ENCODE peak calls at places on chromosomes 5 and 9, in five cellular contexts. Y is transverse colon, B is GM12892, K is H1, R is HL-60. J is an unnamed sample.

GRCh38 chr9:1100945-1101344 is 50.8 kb downstream of the DMRT2 start:
- DNase-seq in Y (peak; percentile 50), B (no peak), K (peak; percentile 74), R (no peak), J (no peak)

GRCh38 chr5:124746916-124747769 is 704 bp upstream of the ZNF608 start:
- DNase-seq in Y (peak; percentile 83), B (no peak), K (peak; percentile 71), R (no peak), J (no peak)

GRCh38 chr9:19922476-19923118 is 133.8 kb upstream of the SLC24A2 start:
- DNase-seq in Y (no peak), B (no peak), K (no peak), R (no peak), J (no peak)

GRCh38 chr5:170109059-170110031 is 3.6 kb downstream of the FOXI1 start:
- DNase-seq in Y (no peak), B (no peak), K (no peak), R (no peak), J (no peak)

GRCh38 chr9:126081746-126082145 is 244.9 kb upstream of the MVB12B start:
- DNase-seq in Y (no peak), B (no peak), K (no peak), R (no peak), J (no peak)

GRCh38 chr5:89353837-89354551 is 471.0 kb upstream of the MEF2C start:
- DNase-seq in Y (no peak), B (no peak), K (no peak), R (no peak), J (no peak)

GRCh38 chr9:137370865-137371520 is 52.0 kb downstream of the EXD3 start:
- DNase-seq in Y (no peak), B (no peak), K (peak; percentile 56), R (no peak), J (no peak)

GRCh38 chr5:32444191-32444945 is at the start of gene ZFR:
- DNase-seq in Y (peak; percentile 95), B (peak; percentile 94), K (peak; percentile 95), R (peak; percentile 76), J (peak; percentile 96)

GRCh38 chr5:78360674-78361225 is 333 bp downstream of the SCAMP1 start:
- DNase-seq in Y (peak; percentile 66), B (peak; percentile 46), K (peak; percentile 72), R (peak; percentile 10), J (peak; percentile 28)

GRCh38 chr5:127909821-127910220 is 173.7 kb upstream of the SLC12A2 start:
- DNase-seq in Y (no peak), B (no peak), K (no peak), R (no peak), J (no peak)

GRCh38 chr5:43482490-43483064 is 1.1 kb downstream of the TMEM267 start:
- DNase-seq in Y (no peak), B (no peak), K (no peak), R (no peak), J (peak; percentile 8)

GRCh38 chr9:72871685-72872084 is 81.2 kb downstream of the ALDH1A1 start:
- DNase-seq in Y (no peak), B (no peak), K (no peak), R (no peak), J (no peak)

GRCh38 chr5:35736280-35736679 is 118.6 kb downstream of the SPEF2 start:
- DNase-seq in Y (no peak), B (no peak), K (no peak), R (peak; percentile 3), J (no peak)

GRCh38 chr5:77972545-77973252 is 196.6 kb upstream of the TBCA start:
- DNase-seq in Y (no peak), B (peak; percentile 50), K (no peak), R (no peak), J (peak; percentile 55)

GRCh38 chr5:176790921-176791320 is 19.4 kb upstream of the UNC5A start:
- DNase-seq in Y (no peak), B (no peak), K (no peak), R (no peak), J (no peak)

GRCh38 chr9:125850763-125851162 is 103.6 kb downstream of the PBX3 start:
- DNase-seq in Y (no peak), B (no peak), K (no peak), R (no peak), J (no peak)

GRCh38 chr5:95284512-95285405 is at the start of gene MCTP1:
- DNase-seq in Y (no peak), B (peak; percentile 23), K (peak; percentile 76), R (no peak), J (peak; percentile 28)

GRCh38 chr5:55030220-55030619 is 6.2 kb downstream of the GZMK start:
- DNase-seq in Y (no peak), B (no peak), K (no peak), R (no peak), J (no peak)

GRCh38 chr5:6758201-6758600 is 45.0 kb downstream of the TENT4A start:
- DNase-seq in Y (no peak), B (no peak), K (no peak), R (no peak), J (no peak)

GRCh38 chr5:21773456-21773855 is 1079.7 kb downstream of the CDH12 start:
- DNase-seq in Y (no peak), B (no peak), K (no peak), R (no peak), J (no peak)

GRCh38 chr9:121819511-121820231 is 168.2 kb downstream of the DAB2IP start:
- DNase-seq in Y (no peak), B (no peak), K (no peak), R (no peak), J (no peak)

GRCh38 chr9:131101207-131101964 is 5.1 kb downstream of the AIF1L start:
- DNase-seq in Y (no peak), B (no peak), K (no peak), R (no peak), J (no peak)

GRCh38 chr5:62536232-62536631 is 42.4 kb upstream of the LRRC70 start:
- DNase-seq in Y (no peak), B (no peak), K (no peak), R (no peak), J (no peak)

GRCh38 chr5:65213921-65214525 is 267.7 kb downstream of the ADAMTS6 start:
- DNase-seq in Y (peak; percentile 9), B (no peak), K (no peak), R (no peak), J (no peak)

GRCh38 chr9:91131433-91131839 is 230.3 kb downstream of the AUH start:
- DNase-seq in Y (peak; percentile 78), B (no peak), K (no peak), R (peak; percentile 57), J (no peak)

GRCh38 chr5:32342656-32343055 is 29.9 kb upstream of the MTMR12 start:
- DNase-seq in Y (no peak), B (no peak), K (no peak), R (no peak), J (no peak)

GRCh38 chr5:132394681-132395259 is 25.3 kb downstream of the SLC22A5 start:
- DNase-seq in Y (no peak), B (no peak), K (no peak), R (no peak), J (no peak)

GRCh38 chr9:104961238-104961637 is 33.3 kb upstream of the ABCA1 start:
- DNase-seq in Y (peak; percentile 69), B (peak; percentile 4), K (peak; percentile 54), R (peak; percentile 42), J (peak; percentile 9)

GRCh38 chr5:157549283-157549629 is 26.3 kb downstream of the ADAM19 start:
- DNase-seq in Y (no peak), B (no peak), K (no peak), R (no peak), J (no peak)

GRCh38 chr5:157550668-157551067 is 24.9 kb downstream of the ADAM19 start:
- DNase-seq in Y (no peak), B (no peak), K (no peak), R (no peak), J (no peak)

GRCh38 chr5:157547909-157548512 is 27.6 kb downstream of the ADAM19 start:
- DNase-seq in Y (no peak), B (no peak), K (no peak), R (no peak), J (no peak)

GRCh38 chr5:157549954-157550549 is 25.5 kb downstream of the ADAM19 start:
- DNase-seq in Y (no peak), B (no peak), K (no peak), R (no peak), J (no peak)

GRCh38 chr5:157548513-157549282 is 26.9 kb downstream of the ADAM19 start:
- DNase-seq in Y (no peak), B (no peak), K (no peak), R (no peak), J (no peak)
- TF ChIP-seq POLR2AphosphoS5 in Y (no peak), B (no peak), K (no peak), R (no peak), J (no peak)

DNA sequence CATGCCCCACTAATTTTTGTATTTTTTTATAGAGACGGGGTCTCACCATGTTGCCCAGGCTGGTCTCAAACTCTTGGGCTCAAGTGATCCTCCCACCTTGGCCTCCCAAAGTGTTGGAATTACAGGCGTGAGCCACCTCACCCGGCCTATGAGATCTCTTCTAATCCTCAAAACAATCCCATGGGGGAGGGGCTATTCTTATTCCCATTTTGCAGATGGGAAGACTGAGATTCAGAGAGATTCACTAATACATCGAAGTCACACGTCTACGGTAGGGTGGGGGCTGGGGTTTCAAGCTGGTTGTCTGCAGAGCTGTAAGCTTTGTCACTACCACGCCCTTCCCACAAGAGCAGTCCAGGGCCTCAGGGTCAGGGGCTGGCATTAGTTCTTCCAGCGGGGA is 14.0 kb upstream of the NTNG2 start:
- DNase-seq in Y (no peak), B (no peak), K (no peak), R (no peak), J (no peak)
- TF ChIP-seq POLR2AphosphoS5 in Y (no peak), B (no peak), K (no peak), R (no peak), J (no peak)

DNA sequence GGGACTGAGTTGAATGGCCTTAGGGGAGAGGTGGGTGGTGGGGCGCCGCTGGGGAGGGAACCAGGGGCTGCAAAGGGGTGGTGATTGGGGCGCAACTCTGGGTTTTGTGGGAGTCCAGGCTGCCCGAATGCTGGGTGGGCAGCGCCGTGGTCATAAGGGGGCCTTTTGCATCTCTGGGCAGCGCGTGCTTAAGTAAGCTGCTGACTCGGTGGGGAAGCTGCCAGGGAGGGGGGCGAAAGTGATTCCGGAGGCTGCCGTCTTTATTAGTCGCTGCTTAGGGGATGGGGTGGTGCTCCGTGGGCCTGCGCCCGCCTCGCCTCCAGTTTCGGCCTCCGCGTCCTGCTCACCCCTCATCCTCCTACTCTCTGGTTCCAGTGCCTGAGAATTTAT is 542 bp downstream of the PTPA start:
- DNase-seq in Y (peak; percentile 49), B (no peak), K (no peak), R (peak; percentile 35), J (peak; percentile 54)
- TF ChIP-seq POLR2AphosphoS5 in Y (no peak), B (no peak), K (no peak), R (no peak), J (no peak)

GRCh38 chr9:101398930-101399640 is 434 bp downstream of the ZNF189 start:
- DNase-seq in Y (peak; percentile 7), B (no peak), K (no peak), R (no peak), J (no peak)
- TF ChIP-seq POLR2AphosphoS5 in Y (no peak), B (no peak), K (no peak), R (no peak), J (no peak)

GRCh38 chr9:83266618-83267543 is 203.9 kb upstream of the RASEF start:
- DNase-seq in Y (no peak), B (no peak), K (no peak), R (no peak), J (no peak)
- TF ChIP-seq POLR2AphosphoS5 in Y (no peak), B (no peak), K (no peak), R (no peak), J (no peak)